ENCODE peak calls at places on chromosome 16, in nine cellular contexts. G is small intestine; X is H1; U is CD4-positive, alpha-beta memory T cell; R is cardiac muscle cell; Z is heart right ventricle; O is CD8-positive, alpha-beta T cell; W is ovary; S is CD8-positive, alpha-beta memory T cell. Q is an unnamed sample.
A peak's percentile ranks its signal among the peaks of the same experiment; 100 is the strongest.

GRCh38 chr16:87293990-87294389 is 23.2 kb downstream of the C16orf95 start:
- DNase-seq in G (no peak), X (no peak), U (no peak), R (no peak), Z (no peak), O (no peak), W (no peak), S (no peak), Q (no peak)

GRCh38 chr16:54027126-54027922 is 259.3 kb downstream of the IRX3 start:
- DNase-seq in G (no peak), X (no peak), U (no peak), R (peak; percentile 76), Z (no peak), O (no peak), W (no peak), S (no peak), Q (no peak)

GRCh38 chr16:78950768-78951167 is 649.8 kb downstream of the MAF start:
- DNase-seq in G (no peak), X (no peak), U (no peak), R (no peak), Z (no peak), O (no peak), W (no peak), S (no peak), Q (no peak)

GRCh38 chr16:70706948-70707465 is 21.2 kb upstream of the MTSS2 start:
- DNase-seq in G (no peak), X (no peak), U (no peak), R (peak; percentile 56), Z (no peak), O (no peak), W (peak; percentile 65), S (no peak), Q (no peak)

GRCh38 chr16:4414187-4414909 is 2.0 kb downstream of the CORO7 start:
- DNase-seq in G (peak; percentile 63), X (no peak), U (peak; percentile 92), R (no peak), Z (no peak), O (peak; percentile 69), W (no peak), S (peak; percentile 78), Q (no peak)

GRCh38 chr16:75341934-75342811 is 90.7 kb upstream of the BCAR1 start:
- DNase-seq in G (peak; percentile 38), X (no peak), U (no peak), R (peak; percentile 56), Z (no peak), O (no peak), W (no peak), S (no peak), Q (no peak)

GRCh38 chr16:10646581-10647263 is 48.0 kb downstream of the TEKT5 start:
- DNase-seq in G (peak; percentile 47), X (no peak), U (no peak), R (no peak), Z (no peak), O (no peak), W (no peak), S (no peak), Q (no peak)

GRCh38 chr16:49696414-49697101 is 159.4 kb downstream of the ZNF423 start:
- DNase-seq in G (no peak), X (peak; percentile 78), U (no peak), R (no peak), Z (no peak), O (no peak), W (no peak), S (no peak), Q (peak; percentile 17)

GRCh38 chr16:84020353-84020752 is 22.2 kb downstream of the SLC38A8 start:
- DNase-seq in G (no peak), X (no peak), U (no peak), R (no peak), Z (peak; percentile 41), O (no peak), W (no peak), S (no peak), Q (no peak)

GRCh38 chr16:55418586-55418985 is 60.4 kb upstream of the MMP2 start:
- DNase-seq in G (no peak), X (no peak), U (no peak), R (peak; percentile 4), Z (no peak), O (no peak), W (no peak), S (no peak), Q (no peak)

GRCh38 chr16:14007460-14007859 is 63.7 kb upstream of the MRTFB start:
- DNase-seq in G (no peak), X (no peak), U (no peak), R (peak; percentile 75), Z (no peak), O (no peak), W (no peak), S (no peak), Q (no peak)

GRCh38 chr16:67530013-67530939 is 1.6 kb downstream of the RIPOR1 start:
- DNase-seq in G (no peak), X (peak; percentile 69), U (no peak), R (peak; percentile 85), Z (peak; percentile 85), O (no peak), W (peak; percentile 87), S (no peak), Q (no peak)

GRCh38 chr16:49902908-49903307 is 47.0 kb upstream of the ZNF423 start:
- DNase-seq in G (no peak), X (no peak), U (no peak), R (no peak), Z (no peak), O (no peak), W (no peak), S (no peak), Q (no peak)

GRCh38 chr16:1331712-1332617 is 1.5 kb upstream of the BAIAP3 start:
- DNase-seq in G (peak; percentile 42), X (peak; percentile 91), U (peak; percentile 52), R (peak; percentile 77), Z (peak; percentile 64), O (peak; percentile 39), W (peak; percentile 55), S (peak; percentile 47), Q (peak; percentile 74)

GRCh38 chr16:27363797-27364196 is 38.2 kb upstream of the IL21R start:
- DNase-seq in G (peak; percentile 94), X (no peak), U (no peak), R (no peak), Z (no peak), O (no peak), W (peak; percentile 36), S (no peak), Q (no peak)

GRCh38 chr16:17364319-17365210 is 106.2 kb downstream of the XYLT1 start:
- DNase-seq in G (peak; percentile 49), X (no peak), U (peak; percentile 87), R (peak; percentile 92), Z (no peak), O (peak; percentile 35), W (no peak), S (peak; percentile 31), Q (no peak)

GRCh38 chr16:3789375-3790067 is 72.2 kb upstream of the TRAP1 start:
- DNase-seq in G (peak; percentile 11), X (no peak), U (peak; percentile 77), R (no peak), Z (no peak), O (no peak), W (no peak), S (no peak), Q (no peak)

GRCh38 chr16:58510776-58511628 is 4.3 kb upstream of the SETD6 start:
- DNase-seq in G (no peak), X (peak; percentile 37), U (no peak), R (no peak), Z (no peak), O (no peak), W (no peak), S (no peak), Q (no peak)

DNA sequence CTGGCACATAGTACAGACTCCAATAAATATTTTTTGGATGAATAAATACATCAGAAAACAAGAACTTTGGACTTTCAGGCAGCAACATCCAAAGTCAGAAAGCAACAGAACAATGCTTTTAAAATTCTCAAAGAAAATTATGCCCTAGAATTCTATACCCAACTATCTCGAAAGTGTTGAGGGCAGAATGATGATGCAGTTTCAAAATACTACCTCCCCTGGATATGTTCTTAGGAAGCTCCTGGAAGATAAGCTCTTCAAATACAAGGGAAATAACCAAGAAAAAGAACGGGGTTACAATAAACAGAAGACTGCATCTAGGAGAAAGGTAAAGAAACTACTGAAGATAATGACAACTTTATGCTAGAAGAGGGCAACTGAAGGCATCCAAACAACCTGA is 11.0 kb downstream of the SIAH1 start:
- DNase-seq in G (no peak), X (no peak), U (no peak), R (no peak), Z (no peak), O (no peak), W (no peak), S (no peak), Q (no peak)
- H3K4me1 ChIP-seq in G (peaks cover 12% of the 10 kb centered on the region), X (no peaks in the 10 kb centered on the region), U (peaks cover 9% of the 10 kb centered on the region), R (peaks cover 32% of the 10 kb centered on the region), Z (peaks cover 97% of the 10 kb centered on the region), O (peaks cover 13% of the 10 kb centered on the region), W (peaks cover 15% of the 10 kb centered on the region), S (peaks cover 8% of the 10 kb centered on the region), Q (peaks cover 41% of the 10 kb centered on the region)

GRCh38 chr16:82672676-82673075 is 45.9 kb downstream of the CDH13 start:
- DNase-seq in G (no peak), X (no peak), U (no peak), R (no peak), Z (no peak), O (no peak), W (no peak), S (no peak), Q (no peak)
- H3K4me3 ChIP-seq in G (no peak overlapping the region), X (no peak overlapping the region), U (no peak overlapping the region), R (no peak overlapping the region), Z (no peak overlapping the region), O (no peak overlapping the region), W (no peak overlapping the region), S (no peak overlapping the region), Q (no peak overlapping the region)

GRCh38 chr16:30761928-30762902 is at the start of the genes CFAP119 and RNF40:
- DNase-seq in G (peak; percentile 98), X (peak; percentile 98), U (peak; percentile 91), R (peak; percentile 98), Z (peak; percentile 95), O (peak; percentile 67), W (peak; percentile 98), S (peak; percentile 95), Q (peak; percentile 96)
- H3K4me1 ChIP-seq in G (peaks cover 8% of the 10 kb centered on the region), X (peaks cover 5% of the 10 kb centered on the region), U (peaks cover 30% of the 10 kb centered on the region), R (peaks cover 5% of the 10 kb centered on the region), Z (peaks cover 52% of the 10 kb centered on the region), O (peaks cover 24% of the 10 kb centered on the region), W (peaks cover 6% of the 10 kb centered on the region), S (peaks cover 38% of the 10 kb centered on the region), Q (peaks cover 15% of the 10 kb centered on the region)

GRCh38 chr16:7624871-7625766 is 292.5 kb downstream of the RBFOX1 start:
- DNase-seq in G (no peak), X (no peak), U (no peak), R (no peak), Z (no peak), O (no peak), W (no peak), S (no peak), Q (no peak)

GRCh38 chr16:7628981-7629380 is 296.3 kb downstream of the RBFOX1 start:
- DNase-seq in G (no peak), X (no peak), U (no peak), R (no peak), Z (no peak), O (no peak), W (no peak), S (no peak), Q (no peak)

DNA sequence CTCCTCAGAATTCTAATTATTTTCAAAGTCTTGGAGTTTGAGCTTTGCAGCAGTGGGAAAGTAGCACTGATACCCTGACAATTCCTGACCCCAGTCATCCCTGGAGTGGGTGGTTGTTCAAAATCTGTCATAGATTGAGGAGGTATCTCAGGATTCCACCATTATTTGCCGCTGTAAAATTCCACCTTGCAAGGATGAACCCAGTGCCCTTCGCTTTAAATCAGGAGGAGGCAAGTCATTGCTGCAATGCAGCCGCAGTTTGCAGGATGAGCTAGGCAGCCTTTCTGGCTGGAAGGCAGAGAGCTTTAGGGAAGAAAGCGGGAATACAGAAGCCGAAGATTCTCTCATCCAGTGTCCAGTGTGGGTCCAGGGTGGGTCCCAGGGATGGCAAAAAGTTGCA is 296.9 kb downstream of the RBFOX1 start:
- DNase-seq in G (no peak), X (no peak), U (no peak), R (no peak), Z (no peak), O (no peak), W (no peak), S (no peak), Q (no peak)
- H3K4me3 ChIP-seq in G (no peak overlapping the region), X (no peak overlapping the region), U (no peak overlapping the region), R (no peak overlapping the region), Z (no peak overlapping the region), O (no peak overlapping the region), W (no peak overlapping the region), S (no peak overlapping the region), Q (no peak overlapping the region)

Q was measured in HAP-1.